ENCODE peak calls at places on chromosome 21, in ten cellular contexts. One of them, this sample, is unnamed.

GRCh38 chr21:46118305-46118870 is 20.5 kb downstream of the COL6A2 start:
- DNase-seq in heart left ventricle: peak; percentile 24
- DNase-seq in adrenal gland: no peak
- DNase-seq in uterus: no peak
- DNase-seq in endothelial cell of umbilical vein: no peak
- DNase-seq in H54: no peak
- DNase-seq in GM12878: no peak
- DNase-seq in esophagus squamous epithelium: no peak
- DNase-seq in prostate gland: no peak
- DNase-seq in K562: no peak
- DNase-seq in this sample: no peak

GRCh38 chr21:18622383-18622782 is 218.8 kb upstream of the TMPRSS15 start:
- DNase-seq in K562: no peak
- DNase-seq in GM12878: no peak
- DNase-seq in H54: no peak
- DNase-seq in adrenal gland: no peak
- DNase-seq in esophagus squamous epithelium: no peak
- DNase-seq in uterus: no peak
- DNase-seq in endothelial cell of umbilical vein: no peak
- DNase-seq in prostate gland: no peak
- DNase-seq in heart left ventricle: no peak
- DNase-seq in this sample: no peak

GRCh38 chr21:36825683-36826082 is 126.8 kb downstream of the SIM2 start:
- DNase-seq in H54: no peak
- DNase-seq in heart left ventricle: no peak
- DNase-seq in GM12878: no peak
- DNase-seq in esophagus squamous epithelium: no peak
- DNase-seq in prostate gland: no peak
- DNase-seq in uterus: no peak
- DNase-seq in adrenal gland: no peak
- DNase-seq in endothelial cell of umbilical vein: no peak
- DNase-seq in K562: no peak
- DNase-seq in this sample: no peak

GRCh38 chr21:15947707-15948106 is 217.9 kb downstream of the USP25 start:
- DNase-seq in esophagus squamous epithelium: no peak
- DNase-seq in H54: no peak
- DNase-seq in GM12878: no peak
- DNase-seq in K562: no peak
- DNase-seq in adrenal gland: no peak
- DNase-seq in endothelial cell of umbilical vein: peak; percentile 29
- DNase-seq in heart left ventricle: no peak
- DNase-seq in prostate gland: no peak
- DNase-seq in uterus: no peak
- DNase-seq in this sample: no peak

GRCh38 chr21:40685121-40685630 is 161.8 kb downstream of the DSCAM start:
- DNase-seq in uterus: no peak
- DNase-seq in prostate gland: no peak
- DNase-seq in endothelial cell of umbilical vein: no peak
- DNase-seq in GM12878: no peak
- DNase-seq in heart left ventricle: peak; percentile 40
- DNase-seq in H54: no peak
- DNase-seq in esophagus squamous epithelium: no peak
- DNase-seq in K562: no peak
- DNase-seq in adrenal gland: no peak
- DNase-seq in this sample: no peak

GRCh38 chr21:14968029-14968428 is 96.8 kb downstream of the NRIP1 start:
- DNase-seq in esophagus squamous epithelium: no peak
- DNase-seq in heart left ventricle: no peak
- DNase-seq in uterus: no peak
- DNase-seq in H54: no peak
- DNase-seq in adrenal gland: no peak
- DNase-seq in endothelial cell of umbilical vein: no peak
- DNase-seq in prostate gland: no peak
- DNase-seq in K562: no peak
- DNase-seq in GM12878: no peak
- DNase-seq in this sample: no peak

GRCh38 chr21:37670883-37671282 is 245.4 kb downstream of the KCNJ6 start:
- DNase-seq in esophagus squamous epithelium: no peak
- DNase-seq in H54: no peak
- DNase-seq in prostate gland: no peak
- DNase-seq in heart left ventricle: no peak
- DNase-seq in uterus: no peak
- DNase-seq in adrenal gland: no peak
- DNase-seq in GM12878: no peak
- DNase-seq in K562: no peak
- DNase-seq in endothelial cell of umbilical vein: peak; percentile 43
- DNase-seq in this sample: no peak

GRCh38 chr21:36310016-36310415 is 10.0 kb upstream of the MORC3 start:
- DNase-seq in GM12878: peak; percentile 33
- DNase-seq in endothelial cell of umbilical vein: no peak
- DNase-seq in uterus: no peak
- DNase-seq in heart left ventricle: no peak
- DNase-seq in H54: no peak
- DNase-seq in K562: no peak
- DNase-seq in esophagus squamous epithelium: no peak
- DNase-seq in adrenal gland: no peak
- DNase-seq in prostate gland: no peak
- DNase-seq in this sample: no peak

GRCh38 chr21:23639726-23640125 is 1967.6 kb downstream of the MRPL39 start:
- DNase-seq in uterus: no peak
- DNase-seq in heart left ventricle: no peak
- DNase-seq in adrenal gland: no peak
- DNase-seq in GM12878: no peak
- DNase-seq in H54: no peak
- DNase-seq in K562: no peak
- DNase-seq in esophagus squamous epithelium: no peak
- DNase-seq in prostate gland: no peak
- DNase-seq in endothelial cell of umbilical vein: no peak
- DNase-seq in this sample: no peak

GRCh38 chr21:37917612-37918011 is 1.4 kb upstream of the KCNJ6 start:
- DNase-seq in GM12878: no peak
- DNase-seq in uterus: no peak
- DNase-seq in adrenal gland: no peak
- DNase-seq in esophagus squamous epithelium: no peak
- DNase-seq in heart left ventricle: no peak
- DNase-seq in endothelial cell of umbilical vein: no peak
- DNase-seq in K562: no peak
- DNase-seq in prostate gland: no peak
- DNase-seq in H54: no peak
- DNase-seq in this sample: no peak

GRCh38 chr21:38036016-38036415 is 119.8 kb upstream of the KCNJ6 start:
- DNase-seq in adrenal gland: no peak
- DNase-seq in H54: no peak
- DNase-seq in heart left ventricle: peak; percentile 29
- DNase-seq in uterus: no peak
- DNase-seq in K562: no peak
- DNase-seq in prostate gland: no peak
- DNase-seq in esophagus squamous epithelium: no peak
- DNase-seq in GM12878: no peak
- DNase-seq in endothelial cell of umbilical vein: no peak
- DNase-seq in this sample: no peak

GRCh38 chr21:34615487-34615814 is 538 bp upstream of the RCAN1 start:
- DNase-seq in K562: no peak
- DNase-seq in heart left ventricle: no peak
- DNase-seq in H54: no peak
- DNase-seq in uterus: no peak
- DNase-seq in endothelial cell of umbilical vein: no peak
- DNase-seq in adrenal gland: no peak
- DNase-seq in esophagus squamous epithelium: no peak
- DNase-seq in prostate gland: no peak
- DNase-seq in GM12878: no peak
- DNase-seq in this sample: no peak

GRCh38 chr21:34612557-34612956 is 2.4 kb downstream of the RCAN1 start:
- DNase-seq in endothelial cell of umbilical vein: no peak
- DNase-seq in GM12878: no peak
- DNase-seq in prostate gland: no peak
- DNase-seq in esophagus squamous epithelium: no peak
- DNase-seq in adrenal gland: no peak
- DNase-seq in heart left ventricle: peak; percentile 55
- DNase-seq in H54: no peak
- DNase-seq in K562: peak; percentile 49
- DNase-seq in uterus: no peak
- DNase-seq in this sample: no peak

GRCh38 chr21:34614443-34614692 is 545 bp downstream of the RCAN1 start:
- DNase-seq in endothelial cell of umbilical vein: no peak
- DNase-seq in esophagus squamous epithelium: no peak
- DNase-seq in GM12878: no peak
- DNase-seq in adrenal gland: no peak
- DNase-seq in H54: no peak
- DNase-seq in uterus: no peak
- DNase-seq in heart left ventricle: peak; percentile 40
- DNase-seq in prostate gland: no peak
- DNase-seq in K562: no peak
- DNase-seq in this sample: no peak

GRCh38 chr21:34613679-34614442 is 1.1 kb downstream of the RCAN1 start:
- DNase-seq in prostate gland: peak; percentile 7
- DNase-seq in K562: peak; percentile 33
- DNase-seq in endothelial cell of umbilical vein: peak; percentile 18
- DNase-seq in heart left ventricle: no peak
- DNase-seq in esophagus squamous epithelium: no peak
- DNase-seq in adrenal gland: peak; percentile 28
- DNase-seq in uterus: no peak
- DNase-seq in H54: no peak
- DNase-seq in GM12878: no peak
- DNase-seq in this sample: peak; percentile 85

DNA sequence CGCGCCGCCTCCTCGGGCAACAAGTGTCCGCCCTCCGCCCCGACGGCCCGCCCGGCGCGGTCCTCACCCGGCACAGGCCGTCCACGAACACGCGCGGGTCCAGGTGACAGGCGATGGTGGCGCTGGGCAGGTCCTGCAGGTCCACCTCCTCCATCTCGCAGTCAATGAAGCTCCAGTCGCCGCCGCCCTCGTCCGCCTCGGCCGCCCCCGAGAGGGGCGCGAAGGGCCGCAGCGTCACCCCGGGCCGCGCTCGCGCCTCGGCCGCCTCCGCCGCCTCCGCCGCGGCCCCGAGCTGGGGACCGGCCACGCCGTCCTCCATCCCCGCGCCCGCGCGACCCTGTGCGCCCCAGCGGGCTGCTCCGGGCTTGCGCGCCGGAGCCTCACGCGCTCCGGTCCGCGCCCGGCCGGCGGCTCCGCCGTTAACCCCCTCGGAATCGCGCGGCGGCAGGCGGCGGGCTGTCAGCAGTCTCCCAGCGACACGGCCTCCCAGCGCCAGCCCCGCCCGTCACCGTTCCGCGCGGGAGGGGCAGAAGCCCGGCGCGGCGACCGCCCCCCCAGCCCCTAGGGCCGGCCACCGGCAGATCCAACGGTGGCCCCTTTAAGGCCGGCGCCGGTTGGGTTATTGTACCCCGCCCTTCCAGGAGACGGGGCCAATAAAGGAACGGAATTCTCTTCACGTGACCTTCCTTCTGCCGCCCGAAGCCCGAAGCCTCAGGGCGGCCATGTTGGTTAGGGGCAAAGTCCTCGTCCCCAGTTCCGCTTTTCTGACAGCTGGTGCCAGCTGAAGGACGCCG is at the start of gene RCAN1:
- DNase-seq in prostate gland: peak; percentile 90
- DNase-seq in esophagus squamous epithelium: peak; percentile 44
- DNase-seq in K562: peak; percentile 97
- DNase-seq in H54: peak; percentile 91
- DNase-seq in heart left ventricle: peak; percentile 95
- DNase-seq in endothelial cell of umbilical vein: peak; percentile 92
- DNase-seq in uterus: peak; percentile 88
- DNase-seq in adrenal gland: peak; percentile 92
- DNase-seq in GM12878: peak; percentile 75
- DNase-seq in this sample: peak; percentile 90
- TF ChIP-seq POLR2A in prostate gland: no peak
- TF ChIP-seq POLR2A in esophagus squamous epithelium: no peak
- TF ChIP-seq POLR2A in K562: no peak
- TF ChIP-seq POLR2A in H54: peak; percentile 39
- TF ChIP-seq POLR2A in heart left ventricle: peak; percentile 52
- TF ChIP-seq POLR2A in endothelial cell of umbilical vein: no peak
- TF ChIP-seq POLR2A in uterus: no peak
- TF ChIP-seq POLR2A in adrenal gland: peak; percentile 19
- TF ChIP-seq POLR2A in GM12878: peak; percentile 1
- TF ChIP-seq POLR2A in this sample: no peak

DNA sequence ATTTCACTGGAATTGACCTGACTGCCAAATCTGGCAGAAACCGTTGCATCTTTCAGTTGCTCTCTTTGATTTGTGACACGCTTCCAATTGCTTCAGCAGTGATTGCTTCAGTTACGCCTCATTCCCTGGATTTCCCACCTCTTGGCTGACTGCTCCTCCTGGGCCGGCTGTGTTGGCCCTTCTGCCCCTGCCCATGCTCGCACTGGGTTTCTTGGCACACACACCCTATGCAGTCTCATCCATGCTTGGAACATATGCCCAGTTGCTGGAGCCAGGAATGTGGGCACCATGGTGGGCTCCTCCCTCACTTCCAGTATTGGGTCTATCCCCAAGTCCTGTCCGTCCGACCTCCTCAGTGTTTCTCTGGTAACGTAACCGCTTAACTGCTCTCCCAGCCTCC is 2.2 kb upstream of the ZBTB21 start:
- DNase-seq in adrenal gland: peak; percentile 28
- DNase-seq in esophagus squamous epithelium: no peak
- DNase-seq in H54: no peak
- DNase-seq in uterus: no peak
- DNase-seq in endothelial cell of umbilical vein: no peak
- DNase-seq in GM12878: no peak
- DNase-seq in prostate gland: no peak
- DNase-seq in heart left ventricle: no peak
- DNase-seq in K562: no peak
- DNase-seq in this sample: no peak
- TF ChIP-seq POLR2A in adrenal gland: no peak
- TF ChIP-seq POLR2A in esophagus squamous epithelium: no peak
- TF ChIP-seq POLR2A in H54: no peak
- TF ChIP-seq POLR2A in uterus: no peak
- TF ChIP-seq POLR2A in endothelial cell of umbilical vein: no peak
- TF ChIP-seq POLR2A in GM12878: no peak
- TF ChIP-seq POLR2A in prostate gland: no peak
- TF ChIP-seq POLR2A in heart left ventricle: no peak
- TF ChIP-seq POLR2A in K562: no peak
- TF ChIP-seq POLR2A in this sample: no peak

GRCh38 chr21:39348355-39349210 is at the start of gene HMGN1:
- DNase-seq in uterus: peak; percentile 84
- DNase-seq in adrenal gland: peak; percentile 84
- DNase-seq in heart left ventricle: peak; percentile 89
- DNase-seq in prostate gland: peak; percentile 87
- DNase-seq in esophagus squamous epithelium: peak; percentile 77
- DNase-seq in H54: peak; percentile 74
- DNase-seq in GM12878: peak; percentile 24
- DNase-seq in K562: peak; percentile 97
- DNase-seq in endothelial cell of umbilical vein: peak; percentile 80
- DNase-seq in this sample: peak; percentile 73
- TF ChIP-seq POLR2A in uterus: peak; percentile 79
- TF ChIP-seq POLR2A in adrenal gland: peak; percentile 55
- TF ChIP-seq POLR2A in heart left ventricle: peak; percentile 31
- TF ChIP-seq POLR2A in prostate gland: peak; percentile 85
- TF ChIP-seq POLR2A in esophagus squamous epithelium: no peak
- TF ChIP-seq POLR2A in H54: peak; percentile 92
- TF ChIP-seq POLR2A in GM12878: peak; percentile 84
- TF ChIP-seq POLR2A in K562: peak; percentile 60
- TF ChIP-seq POLR2A in endothelial cell of umbilical vein: peak; percentile 69
- TF ChIP-seq POLR2A in this sample: peak; percentile 27

DNA sequence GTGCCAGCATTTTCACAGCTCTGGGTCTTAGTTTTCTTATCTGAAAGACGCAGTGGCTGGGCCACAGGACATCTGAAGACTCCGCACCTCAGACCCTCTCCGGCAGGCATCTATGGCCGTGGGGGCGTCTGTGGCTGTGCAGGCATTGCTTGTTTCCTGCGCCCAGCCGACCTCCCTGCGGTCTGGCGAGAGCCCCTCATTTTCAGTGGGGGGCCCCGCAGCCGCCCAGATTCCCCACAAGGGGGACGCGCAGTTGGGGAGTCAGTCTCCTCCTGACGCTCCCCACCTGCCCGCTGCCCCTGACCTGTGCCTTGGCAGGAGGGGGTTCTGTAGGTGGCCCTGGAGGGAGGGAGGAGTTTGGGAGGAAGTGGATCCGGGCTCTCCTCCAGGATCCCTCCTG is 3.5 kb upstream of the TFF1 start:
- DNase-seq in H54: no peak
- DNase-seq in endothelial cell of umbilical vein: no peak
- DNase-seq in K562: no peak
- DNase-seq in GM12878: no peak
- DNase-seq in heart left ventricle: no peak
- DNase-seq in uterus: no peak
- DNase-seq in prostate gland: no peak
- DNase-seq in esophagus squamous epithelium: no peak
- DNase-seq in adrenal gland: no peak
- DNase-seq in this sample: no peak
- TF ChIP-seq POLR2A in H54: no peak
- TF ChIP-seq POLR2A in endothelial cell of umbilical vein: no peak
- TF ChIP-seq POLR2A in K562: no peak
- TF ChIP-seq POLR2A in GM12878: no peak
- TF ChIP-seq POLR2A in heart left ventricle: no peak
- TF ChIP-seq POLR2A in uterus: no peak
- TF ChIP-seq POLR2A in prostate gland: no peak
- TF ChIP-seq POLR2A in esophagus squamous epithelium: no peak
- TF ChIP-seq POLR2A in adrenal gland: no peak
- TF ChIP-seq POLR2A in this sample: no peak

This sample was measured in lower leg skin.